ENCODE peak calls at places on chromosomes 7 and 10, in seven cellular contexts. I, M, K, P, C, Q and G are unnamed samples.

GRCh38 chr7:53740971-53741370 is 705.5 kb downstream of the POM121L12 start:
- DNase-seq in I (no peak), P (no peak), M (no peak), Q (no peak), K (no peak), C (no peak), G (no peak)

GRCh38 chr7:121605297-121605640 is 209.2 kb upstream of the FAM3C start:
- DNase-seq in I (no peak), K (no peak), M (no peak), Q (peak; percentile 12), C (peak; percentile 5), P (no peak), G (no peak)

GRCh38 chr7:151246161-151247015 is 2.1 kb downstream of the SMARCD3 start:
- DNase-seq in K (no peak), C (no peak), M (no peak), I (no peak), P (no peak), Q (no peak), G (no peak)

GRCh38 chr7:138669364-138669763 is 31.8 kb downstream of the SVOPL start:
- DNase-seq in M (no peak), I (no peak), C (no peak), K (no peak), P (no peak), Q (no peak), G (no peak)

GRCh38 chr7:27510550-27510949 is 152.1 kb downstream of the HIBADH start:
- DNase-seq in M (no peak), P (no peak), K (no peak), C (no peak), I (no peak), Q (no peak), G (no peak)

GRCh38 chr7:127322351-127322750 is 69.6 kb upstream of the GRM8 start:
- DNase-seq in M (no peak), I (no peak), P (no peak), Q (no peak), K (no peak), C (no peak), G (peak; percentile 11)

GRCh38 chr10:62690703-62691102 is 113.8 kb upstream of the ADO start:
- DNase-seq in Q (peak; percentile 70), C (no peak), P (peak; percentile 53), K (no peak), I (no peak), M (no peak), G (no peak)

GRCh38 chr7:21355406-21355874 is 72.4 kb upstream of the SP4 start:
- DNase-seq in C (no peak), P (peak; percentile 58), Q (no peak), I (no peak), M (no peak), K (no peak), G (no peak)

GRCh38 chr10:13091816-13092215 is 8.1 kb upstream of the OPTN start:
- DNase-seq in Q (no peak), P (no peak), C (no peak), K (no peak), M (no peak), I (no peak), G (no peak)

GRCh38 chr10:95561200-95562177 is at the start of gene SORBS1:
- DNase-seq in K (peak; percentile 97), I (peak; percentile 97), M (peak; percentile 91), Q (peak; percentile 94), C (peak; percentile 98), P (peak; percentile 91), G (peak; percentile 75)

GRCh38 chr10:46218921-46219320 is 67.9 kb upstream of the ANTXRL start:
- DNase-seq in I (no peak), M (no peak), C (no peak), P (no peak), Q (no peak), K (no peak), G (no peak)

GRCh38 chr7:69373171-69374035 is 224.9 kb upstream of the AUTS2 start:
- DNase-seq in M (no peak), P (peak; percentile 60), I (no peak), C (no peak), K (no peak), Q (no peak), G (no peak)

GRCh38 chr10:132515811-132516726 is 21.5 kb upstream of the INPP5A start:
- DNase-seq in C (no peak), Q (no peak), M (no peak), I (peak; percentile 21), K (no peak), P (no peak), G (no peak)

GRCh38 chr10:588246-589165 is 101.0 kb downstream of the DIP2C start:
- DNase-seq in I (no peak), C (no peak), M (peak; percentile 14), P (peak; percentile 9), K (no peak), Q (no peak), G (no peak)

GRCh38 chr10:119654540-119654939 is 3.4 kb downstream of the BAG3 start:
- DNase-seq in I (peak; percentile 89), Q (peak; percentile 61), K (peak; percentile 89), M (peak; percentile 52), P (no peak), C (peak; percentile 84), G (no peak)

GRCh38 chr7:128323489-128324362 is 20.0 kb downstream of the RBM28 start:
- DNase-seq in M (no peak), I (no peak), P (no peak), K (no peak), Q (no peak), C (no peak), G (no peak)

GRCh38 chr10:120607710-120608703 is 151.0 kb downstream of the PLPP4 start:
- DNase-seq in P (no peak), C (no peak), K (no peak), M (no peak), I (no peak), Q (peak; percentile 62), G (no peak)

GRCh38 chr7:101066141-101066857 is 19.0 kb upstream of the TRIM56 start:
- DNase-seq in Q (no peak), P (no peak), I (no peak), C (peak; percentile 41), K (no peak), M (no peak), G (no peak)

GRCh38 chr10:60032723-60033122 is 126.4 kb upstream of the CCDC6 start:
- DNase-seq in P (peak; percentile 62), C (peak; percentile 66), I (peak; percentile 59), K (peak; percentile 71), M (peak; percentile 41), Q (peak; percentile 96), G (no peak)

DNA sequence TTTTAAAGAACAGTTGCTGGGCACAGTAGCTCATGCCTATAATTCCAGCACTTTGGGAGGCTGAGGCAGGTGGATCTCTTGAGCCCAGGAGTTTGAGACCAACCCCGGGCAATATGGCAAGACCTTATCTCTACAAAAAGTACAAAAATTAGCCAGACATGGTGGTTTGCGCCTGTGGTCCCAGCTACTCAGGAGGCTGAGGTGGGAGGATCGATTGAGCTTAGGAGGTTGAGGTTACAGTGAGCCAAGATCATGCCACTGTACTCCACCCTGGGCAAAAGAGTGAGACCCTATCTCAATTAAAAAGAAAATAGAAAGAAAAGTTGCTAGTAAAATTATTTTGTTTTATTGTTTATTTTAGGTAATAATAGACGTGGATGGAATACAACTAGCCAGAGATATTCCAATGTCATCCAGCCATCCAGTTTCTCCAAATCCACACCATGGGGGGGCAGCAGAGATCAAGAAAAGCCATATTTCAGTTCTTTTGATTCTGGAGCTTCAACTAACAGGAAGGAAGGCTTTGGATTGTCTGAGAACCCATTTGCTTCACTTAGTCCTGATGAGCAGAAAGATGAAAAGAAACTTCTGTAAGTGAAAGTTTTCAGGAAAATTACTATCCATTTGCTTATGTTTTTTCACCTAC is 3.0 kb downstream of the NUP42 start:
- DNase-seq in Q (peak; percentile 65), P (peak; percentile 27), C (peak; percentile 39), M (peak; percentile 55), I (no peak), K (peak; percentile 28), G (no peak)
- TF ChIP-seq CTCF in Q (peak; percentile 64), P (peak; percentile 74), C (peak; percentile 72), M (peak; percentile 67), I (no peak), K (peak; percentile 38), G (peak; percentile 10)

GRCh38 chr10:122446668-122447410 is 7.6 kb upstream of the ARMS2 start:
- DNase-seq in P (no peak), K (no peak), C (no peak), Q (no peak), M (no peak), I (no peak), G (no peak)
- H3K27ac ChIP-seq in P (no peak overlapping the region), K (no peak overlapping the region), C (no peak overlapping the region), Q (no peak overlapping the region), M (no peak overlapping the region), I (no peak overlapping the region), G (no peak overlapping the region)

GRCh38 chr10:44369851-44370250 is 15.0 kb downstream of the CXCL12 start:
- DNase-seq in K (no peak), P (no peak), C (no peak), Q (no peak), I (no peak), M (no peak), G (no peak)

GRCh38 chr10:44372181-44372580 is 12.7 kb downstream of the CXCL12 start:
- DNase-seq in P (no peak), I (no peak), Q (no peak), C (no peak), K (no peak), M (no peak), G (no peak)

GRCh38 chr10:44369296-44369695 is 15.6 kb downstream of the CXCL12 start:
- DNase-seq in P (no peak), I (no peak), K (no peak), M (no peak), C (no peak), Q (no peak), G (no peak)

GRCh38 chr10:44373341-44373995 is 11.4 kb downstream of the CXCL12 start:
- DNase-seq in K (no peak), P (no peak), C (no peak), M (no peak), I (no peak), Q (no peak), G (no peak)

GRCh38 chr10:44370731-44371248 is 14.1 kb downstream of the CXCL12 start:
- DNase-seq in M (no peak), I (no peak), P (no peak), K (no peak), C (no peak), Q (no peak), G (no peak)
- TF ChIP-seq CTCF in M (no peak), I (no peak), P (peak; percentile 49), K (no peak), C (no peak), Q (no peak), G (no peak)

GRCh38 chr7:108002726-108003590 is at the start of gene LAMB1:
- DNase-seq in K (peak; percentile 33), P (no peak), Q (peak; percentile 69), C (peak; percentile 82), I (peak; percentile 26), M (peak; percentile 89), G (no peak)

GRCh38 chr7:107998660-107999480 is 4.1 kb downstream of the LAMB1 start:
- DNase-seq in I (no peak), K (no peak), P (no peak), M (no peak), C (no peak), Q (no peak), G (no peak)

GRCh38 chr7:108001759-108002725 is 919 bp downstream of the LAMB1 start:
- DNase-seq in K (no peak), P (no peak), I (no peak), M (no peak), C (no peak), Q (no peak), G (no peak)

GRCh38 chr7:107999814-108000560 is 3.0 kb downstream of the LAMB1 start:
- DNase-seq in Q (no peak), M (no peak), C (no peak), P (no peak), I (no peak), K (no peak), G (no peak)

GRCh38 chr7:108000875-108001758 is 1.8 kb downstream of the LAMB1 start:
- DNase-seq in M (no peak), I (no peak), Q (peak; percentile 54), C (no peak), P (no peak), K (no peak), G (no peak)
- H3K27ac ChIP-seq in M (no peak overlapping the region), I (peak overlapping the region; percentile 70), Q (peak overlapping the region; percentile 71), C (peak overlapping the region; percentile 84), P (no peak overlapping the region), K (no peak overlapping the region), G (no peak overlapping the region)